ENCODE peak calls at places on chromosome 22, in seven cellular contexts. J is activated gamma-delta T cell treated with anti-CD3 and anti-CD28 coated beads, Interleukin-2, amount 50 U/mL, for 16 hours; Y is MM.1S; F is stimulated activated CD4-positive, alpha-beta T cell treated with anti-CD3 and anti-CD28 coated beads, Interleukin-2, amount 100 ng/mL, for 48 hours; U is activated CD4-positive, alpha-beta T cell treated with anti-CD3 and anti-CD28 coated beads for 36 hours; C is right atrium auricular region; N is ELR. R is an unnamed sample.

GRCh38 chr22:30178180-30179126 is 68.1 kb downstream of the LIF start:
- DNase-seq in F (peak), J (no peak), U (peak), Y (no peak), C (no peak), N (no peak), R (no peak)

GRCh38 chr22:35642305-35642741 is 5.9 kb upstream of the APOL6 start:
- DNase-seq in U (no peak), Y (no peak), N (no peak), F (no peak), C (no peak), J (no peak), R (no peak)

GRCh38 chr22:36365020-36365411 is 22.8 kb downstream of the MYH9 start:
- DNase-seq in J (peak), C (peak), F (peak), U (peak), Y (no peak), N (peak), R (peak)

GRCh38 chr22:40033586-40034380 is 39.0 kb downstream of the FAM83F start:
- DNase-seq in U (no peak), J (no peak), F (no peak), Y (no peak), N (no peak), C (no peak), R (no peak)

GRCh38 chr22:22486132-22486899 is 22.2 kb downstream of the ZNF280B start:
- DNase-seq in F (no peak), Y (no peak), U (no peak), C (no peak), J (no peak), N (no peak), R (no peak)

GRCh38 chr22:39148727-39149535 is 3.5 kb downstream of the CBX7 start:
- DNase-seq in C (no peak), U (peak), N (peak), F (peak), J (peak), Y (peak), R (peak)

GRCh38 chr22:30047364-30047738 is 32.9 kb upstream of the HORMAD2 start:
- DNase-seq in J (no peak), N (peak), F (no peak), Y (peak), U (no peak), C (no peak), R (peak)

GRCh38 chr22:18136563-18137320 is 13.2 kb upstream of the USP18 start:
- DNase-seq in Y (no peak), F (no peak), N (no peak), U (no peak), J (no peak), C (no peak), R (no peak)

GRCh38 chr22:18975434-18976196 is 39.5 kb upstream of the PRODH start:
- DNase-seq in Y (no peak), U (no peak), F (no peak), C (no peak), N (no peak), J (no peak), R (no peak)

GRCh38 chr22:43066844-43067385 is 22.3 kb downstream of the TTLL1 start:
- DNase-seq in Y (no peak), U (no peak), N (peak), F (no peak), C (no peak), J (no peak), R (peak)

GRCh38 chr22:20786048-20786447 is 12.1 kb downstream of the SERPIND1 start:
- DNase-seq in J (no peak), U (no peak), N (no peak), F (no peak), C (no peak), Y (no peak), R (no peak)

GRCh38 chr22:27885977-27886842 is 32.8 kb downstream of the PITPNB start:
- DNase-seq in N (peak), J (peak), Y (peak), U (peak), C (no peak), F (peak), R (peak)

GRCh38 chr22:41288245-41288946 is 2.4 kb upstream of the RANGAP1 start:
- DNase-seq in J (no peak), Y (no peak), U (no peak), N (peak), F (no peak), C (no peak), R (peak)

GRCh38 chr22:43203471-43203981 is 16.6 kb upstream of the TTLL12 start:
- DNase-seq in Y (no peak), F (no peak), N (no peak), U (no peak), C (no peak), J (no peak), R (no peak)

GRCh38 chr22:22959147-22959827 is 71.7 kb downstream of the IGLL5 start:
- DNase-seq in C (peak), N (peak), U (peak), J (peak), F (peak), Y (peak), R (peak)

GRCh38 chr22:36454916-36455570 is 26.4 kb downstream of the TXN2 start:
- DNase-seq in Y (peak), N (peak), F (peak), U (peak), J (peak), C (peak), R (peak)

GRCh38 chr22:22407061-22407460 is 101.5 kb downstream of the ZNF280B start:
- DNase-seq in N (no peak), Y (no peak), F (no peak), U (no peak), C (peak), J (no peak), R (no peak)

GRCh38 chr22:46714550-46714949 is 23.5 kb downstream of the CERK start:
- DNase-seq in J (no peak), Y (no peak), C (no peak), F (no peak), N (no peak), U (no peak), R (no peak)

GRCh38 chr22:21570398-21570797 is 2.9 kb downstream of the UBE2L3 start:
- DNase-seq in Y (no peak), C (no peak), U (no peak), F (no peak), J (no peak), N (no peak), R (no peak)

R was measured in kidney tubule cell.